ENCODE peak calls at places on chromosomes 12 and 14, in six cellular contexts. One of them, this sample, is unnamed.

GRCh38 chr14:61491876-61492440 is 170.6 kb downstream of the PRKCH start:
- DNase-seq in NCI-H510A: no peak
- DNase-seq in fibroblast of the conjunctiva: no peak
- DNase-seq in T-helper 2 cell: no peak
- DNase-seq in CD4-positive, CD25-positive, alpha-beta regulatory T cell: no peak
- DNase-seq in MM.1S: no peak
- DNase-seq in this sample: no peak

GRCh38 chr12:51028126-51028810 is 2.1 kb upstream of the SLC11A2 start:
- DNase-seq in MM.1S: peak
- DNase-seq in CD4-positive, CD25-positive, alpha-beta regulatory T cell: no peak
- DNase-seq in NCI-H510A: peak
- DNase-seq in fibroblast of the conjunctiva: peak
- DNase-seq in T-helper 2 cell: no peak
- DNase-seq in this sample: peak

GRCh38 chr12:26058818-26059217 is 66.0 kb downstream of the BHLHE41 start:
- DNase-seq in fibroblast of the conjunctiva: no peak
- DNase-seq in CD4-positive, CD25-positive, alpha-beta regulatory T cell: no peak
- DNase-seq in NCI-H510A: no peak
- DNase-seq in MM.1S: no peak
- DNase-seq in T-helper 2 cell: no peak
- DNase-seq in this sample: no peak

GRCh38 chr14:34124585-34124984 is 173.7 kb upstream of the EGLN3 start:
- DNase-seq in NCI-H510A: no peak
- DNase-seq in CD4-positive, CD25-positive, alpha-beta regulatory T cell: no peak
- DNase-seq in MM.1S: no peak
- DNase-seq in fibroblast of the conjunctiva: no peak
- DNase-seq in T-helper 2 cell: no peak
- DNase-seq in this sample: no peak

GRCh38 chr12:88272456-88272855 is 130.3 kb downstream of the TMTC3 start:
- DNase-seq in MM.1S: no peak
- DNase-seq in fibroblast of the conjunctiva: no peak
- DNase-seq in T-helper 2 cell: no peak
- DNase-seq in CD4-positive, CD25-positive, alpha-beta regulatory T cell: no peak
- DNase-seq in NCI-H510A: no peak
- DNase-seq in this sample: peak

GRCh38 chr12:54173906-54174471 is 14.8 kb downstream of the SMUG1 start:
- DNase-seq in MM.1S: no peak
- DNase-seq in CD4-positive, CD25-positive, alpha-beta regulatory T cell: no peak
- DNase-seq in NCI-H510A: no peak
- DNase-seq in T-helper 2 cell: no peak
- DNase-seq in fibroblast of the conjunctiva: no peak
- DNase-seq in this sample: no peak

GRCh38 chr14:52918486-52918885 is 32.4 kb downstream of the FERMT2 start:
- DNase-seq in fibroblast of the conjunctiva: no peak
- DNase-seq in T-helper 2 cell: no peak
- DNase-seq in MM.1S: peak
- DNase-seq in NCI-H510A: no peak
- DNase-seq in CD4-positive, CD25-positive, alpha-beta regulatory T cell: peak
- DNase-seq in this sample: no peak

GRCh38 chr14:24246765-24247212 is 4.4 kb upstream of the TINF2 start:
- DNase-seq in NCI-H510A: no peak
- DNase-seq in CD4-positive, CD25-positive, alpha-beta regulatory T cell: peak
- DNase-seq in T-helper 2 cell: no peak
- DNase-seq in MM.1S: peak
- DNase-seq in fibroblast of the conjunctiva: no peak
- DNase-seq in this sample: no peak

GRCh38 chr12:90854136-90854689 is 100.8 kb downstream of the CCER1 start:
- DNase-seq in T-helper 2 cell: no peak
- DNase-seq in fibroblast of the conjunctiva: peak
- DNase-seq in NCI-H510A: peak
- DNase-seq in MM.1S: peak
- DNase-seq in CD4-positive, CD25-positive, alpha-beta regulatory T cell: peak
- DNase-seq in this sample: peak

GRCh38 chr12:31773867-31774266 is 45.0 kb upstream of the AMN1 start:
- DNase-seq in fibroblast of the conjunctiva: no peak
- DNase-seq in CD4-positive, CD25-positive, alpha-beta regulatory T cell: no peak
- DNase-seq in T-helper 2 cell: no peak
- DNase-seq in MM.1S: no peak
- DNase-seq in NCI-H510A: no peak
- DNase-seq in this sample: no peak

GRCh38 chr12:108722992-108723766 is 8.1 kb downstream of the CORO1C start:
- DNase-seq in NCI-H510A: no peak
- DNase-seq in CD4-positive, CD25-positive, alpha-beta regulatory T cell: no peak
- DNase-seq in MM.1S: no peak
- DNase-seq in fibroblast of the conjunctiva: no peak
- DNase-seq in T-helper 2 cell: no peak
- DNase-seq in this sample: no peak

GRCh38 chr12:30825341-30825740 is 70.6 kb upstream of the CAPRIN2 start:
- DNase-seq in CD4-positive, CD25-positive, alpha-beta regulatory T cell: no peak
- DNase-seq in NCI-H510A: no peak
- DNase-seq in fibroblast of the conjunctiva: no peak
- DNase-seq in MM.1S: no peak
- DNase-seq in T-helper 2 cell: no peak
- DNase-seq in this sample: no peak

GRCh38 chr12:85725991-85726390 is 110.2 kb downstream of the RASSF9 start:
- DNase-seq in NCI-H510A: no peak
- DNase-seq in MM.1S: no peak
- DNase-seq in fibroblast of the conjunctiva: no peak
- DNase-seq in T-helper 2 cell: no peak
- DNase-seq in CD4-positive, CD25-positive, alpha-beta regulatory T cell: no peak
- DNase-seq in this sample: no peak

GRCh38 chr12:59149995-59150642 is 229.8 kb upstream of the LRIG3 start:
- DNase-seq in T-helper 2 cell: no peak
- DNase-seq in fibroblast of the conjunctiva: peak
- DNase-seq in MM.1S: peak
- DNase-seq in NCI-H510A: peak
- DNase-seq in CD4-positive, CD25-positive, alpha-beta regulatory T cell: peak
- DNase-seq in this sample: peak

GRCh38 chr14:103923863-103924262 is 4.4 kb upstream of the TDRD9 start:
- DNase-seq in NCI-H510A: no peak
- DNase-seq in fibroblast of the conjunctiva: no peak
- DNase-seq in T-helper 2 cell: no peak
- DNase-seq in CD4-positive, CD25-positive, alpha-beta regulatory T cell: no peak
- DNase-seq in MM.1S: no peak
- DNase-seq in this sample: no peak

GRCh38 chr12:23895792-23896218 is 53.7 kb downstream of the SOX5 start:
- DNase-seq in fibroblast of the conjunctiva: no peak
- DNase-seq in CD4-positive, CD25-positive, alpha-beta regulatory T cell: no peak
- DNase-seq in NCI-H510A: no peak
- DNase-seq in T-helper 2 cell: no peak
- DNase-seq in MM.1S: no peak
- DNase-seq in this sample: no peak

GRCh38 chr12:46351861-46352595 is 20.5 kb downstream of the SLC38A2 start:
- DNase-seq in T-helper 2 cell: no peak
- DNase-seq in CD4-positive, CD25-positive, alpha-beta regulatory T cell: no peak
- DNase-seq in fibroblast of the conjunctiva: no peak
- DNase-seq in MM.1S: no peak
- DNase-seq in NCI-H510A: no peak
- DNase-seq in this sample: no peak

GRCh38 chr14:54738009-54738408 is 164.6 kb downstream of the GCH1 start:
- DNase-seq in NCI-H510A: no peak
- DNase-seq in CD4-positive, CD25-positive, alpha-beta regulatory T cell: no peak
- DNase-seq in fibroblast of the conjunctiva: no peak
- DNase-seq in MM.1S: no peak
- DNase-seq in T-helper 2 cell: no peak
- DNase-seq in this sample: no peak

GRCh38 chr12:26431211-26431610 is 235.8 kb downstream of the SSPN start:
- DNase-seq in T-helper 2 cell: no peak
- DNase-seq in CD4-positive, CD25-positive, alpha-beta regulatory T cell: no peak
- DNase-seq in NCI-H510A: no peak
- DNase-seq in MM.1S: no peak
- DNase-seq in fibroblast of the conjunctiva: no peak
- DNase-seq in this sample: no peak

GRCh38 chr14:23568600-23569310 is 1.2 kb upstream of the AP1G2 start:
- DNase-seq in MM.1S: no peak
- DNase-seq in CD4-positive, CD25-positive, alpha-beta regulatory T cell: no peak
- DNase-seq in fibroblast of the conjunctiva: no peak
- DNase-seq in NCI-H510A: no peak
- DNase-seq in T-helper 2 cell: no peak
- DNase-seq in this sample: peak

GRCh38 chr14:100665518-100666032 is 61.1 kb upstream of the DLK1 start:
- DNase-seq in CD4-positive, CD25-positive, alpha-beta regulatory T cell: no peak
- DNase-seq in NCI-H510A: no peak
- DNase-seq in fibroblast of the conjunctiva: no peak
- DNase-seq in MM.1S: no peak
- DNase-seq in T-helper 2 cell: no peak
- DNase-seq in this sample: no peak

GRCh38 chr12:131340616-131341210 is 370.2 kb upstream of the SFSWAP start:
- DNase-seq in T-helper 2 cell: no peak
- DNase-seq in CD4-positive, CD25-positive, alpha-beta regulatory T cell: no peak
- DNase-seq in NCI-H510A: no peak
- DNase-seq in MM.1S: no peak
- DNase-seq in fibroblast of the conjunctiva: no peak
- DNase-seq in this sample: no peak

GRCh38 chr14:88937706-88938105 is 113.3 kb downstream of the TTC8 start:
- DNase-seq in NCI-H510A: no peak
- DNase-seq in CD4-positive, CD25-positive, alpha-beta regulatory T cell: no peak
- DNase-seq in T-helper 2 cell: no peak
- DNase-seq in fibroblast of the conjunctiva: no peak
- DNase-seq in MM.1S: no peak
- DNase-seq in this sample: no peak

GRCh38 chr14:94805726-94806288 is 35.9 kb upstream of the GSC start:
- DNase-seq in NCI-H510A: no peak
- DNase-seq in T-helper 2 cell: no peak
- DNase-seq in MM.1S: no peak
- DNase-seq in fibroblast of the conjunctiva: no peak
- DNase-seq in CD4-positive, CD25-positive, alpha-beta regulatory T cell: no peak
- DNase-seq in this sample: no peak

GRCh38 chr12:45458238-45458637 is 242.3 kb downstream of the ANO6 start:
- DNase-seq in fibroblast of the conjunctiva: no peak
- DNase-seq in MM.1S: peak
- DNase-seq in CD4-positive, CD25-positive, alpha-beta regulatory T cell: no peak
- DNase-seq in T-helper 2 cell: no peak
- DNase-seq in NCI-H510A: no peak
- DNase-seq in this sample: no peak

GRCh38 chr12:32860182-32860581 is 36.4 kb downstream of the PKP2 start:
- DNase-seq in T-helper 2 cell: no peak
- DNase-seq in fibroblast of the conjunctiva: no peak
- DNase-seq in CD4-positive, CD25-positive, alpha-beta regulatory T cell: no peak
- DNase-seq in MM.1S: no peak
- DNase-seq in NCI-H510A: no peak
- DNase-seq in this sample: no peak

GRCh38 chr14:36420288-36420687 is 99.7 kb downstream of the NKX2-1 start:
- DNase-seq in T-helper 2 cell: no peak
- DNase-seq in fibroblast of the conjunctiva: no peak
- DNase-seq in CD4-positive, CD25-positive, alpha-beta regulatory T cell: no peak
- DNase-seq in MM.1S: no peak
- DNase-seq in NCI-H510A: no peak
- DNase-seq in this sample: no peak

GRCh38 chr12:110937104-110937641 is 16.8 kb upstream of the MYL2 start:
- DNase-seq in MM.1S: peak
- DNase-seq in NCI-H510A: no peak
- DNase-seq in CD4-positive, CD25-positive, alpha-beta regulatory T cell: peak
- DNase-seq in T-helper 2 cell: peak
- DNase-seq in fibroblast of the conjunctiva: peak
- DNase-seq in this sample: peak

GRCh38 chr14:40113671-40114070 is 681.4 kb upstream of the FBXO33 start:
- DNase-seq in NCI-H510A: no peak
- DNase-seq in CD4-positive, CD25-positive, alpha-beta regulatory T cell: no peak
- DNase-seq in fibroblast of the conjunctiva: no peak
- DNase-seq in MM.1S: no peak
- DNase-seq in T-helper 2 cell: no peak
- DNase-seq in this sample: no peak

GRCh38 chr12:39365364-39366001 is 77.4 kb downstream of the KIF21A start:
- DNase-seq in CD4-positive, CD25-positive, alpha-beta regulatory T cell: no peak
- DNase-seq in fibroblast of the conjunctiva: no peak
- DNase-seq in NCI-H510A: no peak
- DNase-seq in MM.1S: no peak
- DNase-seq in T-helper 2 cell: no peak
- DNase-seq in this sample: no peak

GRCh38 chr12:97940629-97941028 is 478.0 kb downstream of the RMST start:
- DNase-seq in CD4-positive, CD25-positive, alpha-beta regulatory T cell: no peak
- DNase-seq in T-helper 2 cell: no peak
- DNase-seq in fibroblast of the conjunctiva: no peak
- DNase-seq in MM.1S: no peak
- DNase-seq in NCI-H510A: no peak
- DNase-seq in this sample: no peak

GRCh38 chr14:104856157-104856868 is 8.8 kb upstream of the CEP170B start:
- DNase-seq in fibroblast of the conjunctiva: no peak
- DNase-seq in MM.1S: no peak
- DNase-seq in T-helper 2 cell: no peak
- DNase-seq in NCI-H510A: no peak
- DNase-seq in CD4-positive, CD25-positive, alpha-beta regulatory T cell: no peak
- DNase-seq in this sample: no peak

GRCh38 chr12:2291947-2292346 is 239.2 kb downstream of the CACNA1C start:
- DNase-seq in MM.1S: no peak
- DNase-seq in CD4-positive, CD25-positive, alpha-beta regulatory T cell: no peak
- DNase-seq in NCI-H510A: no peak
- DNase-seq in fibroblast of the conjunctiva: no peak
- DNase-seq in T-helper 2 cell: no peak
- DNase-seq in this sample: no peak

GRCh38 chr14:50249118-50249775 is 17.9 kb upstream of the SOS2 start:
- DNase-seq in T-helper 2 cell: no peak
- DNase-seq in NCI-H510A: no peak
- DNase-seq in CD4-positive, CD25-positive, alpha-beta regulatory T cell: no peak
- DNase-seq in MM.1S: no peak
- DNase-seq in fibroblast of the conjunctiva: no peak
- DNase-seq in this sample: no peak

This sample was measured in HEK293T.